ENCODE peak calls at places on chromosomes 7 and 10, in nine cellular contexts. S, M, C, V, T, I, Y, Z and R are unnamed samples.

GRCh38 chr10:93080350-93081046 is 6.8 kb downstream of the CYP26A1 start:
- DNase-seq in S (peak), M (peak), C (no peak), V (peak), T (peak), I (peak), Y (peak), Z (peak), R (no peak)

GRCh38 chr10:133030791-133031190 is 56.9 kb upstream of the ADGRA1 start:
- DNase-seq in S (no peak), M (no peak), C (peak), V (no peak), T (peak), I (no peak), Y (no peak), Z (no peak), R (no peak)

GRCh38 chr7:88664630-88665233 is 94.8 kb upstream of the ZNF804B start:
- DNase-seq in S (no peak), M (no peak), C (peak), V (peak), T (peak), I (no peak), Y (peak), Z (no peak), R (no peak)

GRCh38 chr7:32093415-32094408 is 23.5 kb upstream of the PDE1C start:
- DNase-seq in S (no peak), M (no peak), C (peak), V (no peak), T (peak), I (no peak), Y (peak), Z (peak), R (no peak)

GRCh38 chr7:41579961-41580935 is 122.6 kb downstream of the INHBA start:
- DNase-seq in S (no peak), M (no peak), C (peak), V (no peak), T (no peak), I (no peak), Y (peak), Z (peak), R (no peak)

GRCh38 chr10:29804025-29804852 is 169.5 kb upstream of the SVIL start:
- DNase-seq in S (no peak), M (no peak), C (peak), V (peak), T (no peak), I (peak), Y (peak), Z (peak), R (no peak)

GRCh38 chr7:105210721-105211205 is 178.0 kb downstream of the SRPK2 start:
- DNase-seq in S (no peak), M (no peak), C (no peak), V (no peak), T (peak), I (no peak), Y (no peak), Z (no peak), R (no peak)

GRCh38 chr10:8114741-8115340 is 60.4 kb downstream of the GATA3 start:
- DNase-seq in S (no peak), M (no peak), C (no peak), V (no peak), T (peak), I (no peak), Y (no peak), Z (no peak), R (no peak)

GRCh38 chr7:24869572-24869971 is 110.4 kb downstream of the OSBPL3 start:
- DNase-seq in S (no peak), M (no peak), C (peak), V (no peak), T (no peak), I (no peak), Y (no peak), Z (no peak), R (no peak)

GRCh38 chr7:155163696-155164095 is 93.6 kb downstream of the HTR5A start:
- DNase-seq in S (no peak), M (no peak), C (no peak), V (no peak), T (no peak), I (no peak), Y (no peak), Z (no peak), R (no peak)

GRCh38 chr10:71817831-71818268 is 33.2 kb downstream of the PSAP start:
- DNase-seq in S (no peak), M (no peak), C (no peak), V (no peak), T (no peak), I (no peak), Y (no peak), Z (no peak), R (no peak)

GRCh38 chr10:60140681-60141632 is 234.6 kb upstream of the CCDC6 start:
- DNase-seq in S (no peak), M (no peak), C (no peak), V (no peak), T (peak), I (peak), Y (peak), Z (no peak), R (no peak)

GRCh38 chr7:85023066-85023687 is 163.7 kb downstream of the SEMA3D start:
- DNase-seq in S (no peak), M (no peak), C (peak), V (peak), T (peak), I (no peak), Y (peak), Z (no peak), R (no peak)

GRCh38 chr7:116139007-116139406 is 71.3 kb upstream of the TES start:
- DNase-seq in S (no peak), M (no peak), C (peak), V (no peak), T (peak), I (no peak), Y (peak), Z (no peak), R (no peak)

GRCh38 chr7:17058568-17058967 is 176.8 kb upstream of the AGR3 start:
- DNase-seq in S (no peak), M (no peak), C (peak), V (no peak), T (no peak), I (no peak), Y (peak), Z (no peak), R (no peak)

GRCh38 chr10:33487014-33487776 is 152.7 kb upstream of the NRP1 start:
- DNase-seq in S (no peak), M (no peak), C (no peak), V (no peak), T (peak), I (no peak), Y (peak), Z (no peak), R (no peak)

GRCh38 chr7:158957507-158957900 is 101.1 kb downstream of the DYNC2I1 start:
- DNase-seq in S (no peak), M (no peak), C (peak), V (no peak), T (no peak), I (no peak), Y (peak), Z (no peak), R (no peak)

GRCh38 chr10:34156781-34157425 is 658.2 kb downstream of the PARD3 start:
- DNase-seq in S (no peak), M (no peak), C (peak), V (no peak), T (no peak), I (no peak), Y (peak), Z (no peak), R (peak)

GRCh38 chr7:32070406-32071360 is at the start of gene PDE1C:
- DNase-seq in S (no peak), M (no peak), C (peak), V (no peak), T (peak), I (no peak), Y (no peak), Z (no peak), R (no peak)

GRCh38 chr7:66173856-66174255 is 31.3 kb upstream of the TPST1 start:
- DNase-seq in S (no peak), M (no peak), C (no peak), V (no peak), T (no peak), I (no peak), Y (no peak), Z (no peak), R (no peak)

GRCh38 chr10:57964371-57964770 is 303.3 kb downstream of the IPMK start:
- DNase-seq in S (no peak), M (no peak), C (peak), V (no peak), T (no peak), I (no peak), Y (peak), Z (peak), R (no peak)

GRCh38 chr7:92739091-92739490 is 97.3 kb downstream of the CDK6 start:
- DNase-seq in S (no peak), M (no peak), C (no peak), V (no peak), T (no peak), I (no peak), Y (no peak), Z (no peak), R (no peak)
- H3K4me3 ChIP-seq in S (no peak), M (no peak), C (no peak), V (no peak), T (no peak), I (no peak), Y (no peak), Z (no peak), R (no peak)

GRCh38 chr10:119656760-119657159 is 5.6 kb downstream of the BAG3 start:
- DNase-seq in S (no peak), M (no peak), C (no peak), V (no peak), T (peak), I (no peak), Y (no peak), Z (no peak), R (no peak)

GRCh38 chr10:119659951-119660350 is 8.8 kb downstream of the BAG3 start:
- DNase-seq in S (no peak), M (no peak), C (no peak), V (no peak), T (peak), I (no peak), Y (no peak), Z (no peak), R (no peak)

GRCh38 chr10:119657725-119658124 is 6.5 kb downstream of the BAG3 start:
- DNase-seq in S (no peak), M (no peak), C (no peak), V (no peak), T (no peak), I (peak), Y (peak), Z (no peak), R (no peak)

GRCh38 chr10:119655566-119656001 is 4.4 kb downstream of the BAG3 start:
- DNase-seq in S (peak), M (peak), C (peak), V (no peak), T (no peak), I (peak), Y (peak), Z (peak), R (no peak)

GRCh38 chr10:119658274-119658673 is 7.1 kb downstream of the BAG3 start:
- DNase-seq in S (no peak), M (no peak), C (peak), V (peak), T (peak), I (peak), Y (peak), Z (peak), R (no peak)
- H3K4me3 ChIP-seq in S (no peak), M (no peak), C (peak), V (peak), T (no peak), I (no peak), Y (peak), Z (no peak), R (peak)

GRCh38 chr7:7769712-7770111 is 51.3 kb upstream of the RPA3 start:
- DNase-seq in S (no peak), M (no peak), C (no peak), V (no peak), T (no peak), I (no peak), Y (no peak), Z (no peak), R (no peak)

GRCh38 chr7:7771452-7771851 is 53.0 kb upstream of the RPA3 start:
- DNase-seq in S (no peak), M (no peak), C (no peak), V (no peak), T (no peak), I (no peak), Y (no peak), Z (no peak), R (no peak)

GRCh38 chr7:7770228-7770627 is 51.8 kb upstream of the RPA3 start:
- DNase-seq in S (no peak), M (no peak), C (peak), V (no peak), T (no peak), I (no peak), Y (no peak), Z (no peak), R (no peak)

GRCh38 chr7:7773334-7774308 is 55.2 kb upstream of the RPA3 start:
- DNase-seq in S (no peak), M (no peak), C (no peak), V (no peak), T (no peak), I (no peak), Y (no peak), Z (no peak), R (no peak)

DNA sequence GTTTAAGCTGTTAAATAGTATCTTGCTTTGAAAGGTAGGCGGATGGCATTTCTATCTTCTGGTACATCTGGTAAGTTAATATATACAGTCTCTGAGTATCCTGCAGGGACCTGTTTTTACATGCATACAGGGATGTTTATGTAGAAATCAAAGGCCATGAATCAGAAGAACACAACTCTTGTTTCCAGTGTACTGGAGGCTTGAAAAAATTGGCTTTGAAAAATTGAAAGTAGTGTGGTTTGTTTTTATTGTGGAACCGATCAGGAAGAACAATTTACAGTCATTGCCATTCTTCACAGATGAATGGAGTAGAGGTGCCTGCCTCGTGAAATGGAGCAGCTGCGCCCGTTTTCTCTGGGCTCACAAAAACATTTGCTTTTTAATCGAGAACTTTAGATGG is 54.0 kb upstream of the RPA3 start:
- DNase-seq in S (no peak), M (no peak), C (peak), V (no peak), T (no peak), I (no peak), Y (no peak), Z (no peak), R (no peak)
- H3K4me3 ChIP-seq in S (peak), M (no peak), C (peak), V (no peak), T (no peak), I (no peak), Y (no peak), Z (no peak), R (no peak)

DNA sequence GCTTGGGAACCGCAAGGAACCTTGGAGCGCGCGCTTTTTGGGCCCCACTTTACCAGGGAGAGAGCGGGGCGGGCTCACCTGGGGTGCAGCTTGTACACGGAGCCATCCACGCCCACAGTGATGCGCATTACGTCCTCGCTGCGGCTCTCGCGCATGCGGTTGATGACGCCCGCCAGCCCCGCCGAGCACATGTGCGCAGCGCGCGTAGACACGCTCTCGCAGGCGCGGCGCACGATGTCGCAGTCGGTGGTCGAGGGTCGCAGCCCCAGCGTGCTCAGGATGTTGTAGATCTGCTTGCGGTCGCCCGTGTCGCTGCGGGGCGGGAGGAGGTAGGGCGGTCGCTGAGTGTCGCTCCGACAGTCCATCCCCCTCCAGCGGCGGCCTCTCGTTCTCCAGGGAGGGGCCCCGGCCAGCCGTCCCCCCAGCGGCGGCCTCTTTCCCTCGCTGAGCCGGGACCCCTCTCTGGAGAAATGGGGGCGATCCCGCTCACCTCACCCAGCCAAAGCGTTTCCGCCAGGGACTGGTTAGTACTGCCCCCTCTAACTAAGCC is 4.4 kb upstream of the MYL7 start:
- DNase-seq in S (peak), M (no peak), C (no peak), V (no peak), T (peak), I (no peak), Y (no peak), Z (no peak), R (no peak)
- H3K4me3 ChIP-seq in S (peak), M (peak), C (no peak), V (no peak), T (peak), I (peak), Y (no peak), Z (peak), R (no peak)

DNA sequence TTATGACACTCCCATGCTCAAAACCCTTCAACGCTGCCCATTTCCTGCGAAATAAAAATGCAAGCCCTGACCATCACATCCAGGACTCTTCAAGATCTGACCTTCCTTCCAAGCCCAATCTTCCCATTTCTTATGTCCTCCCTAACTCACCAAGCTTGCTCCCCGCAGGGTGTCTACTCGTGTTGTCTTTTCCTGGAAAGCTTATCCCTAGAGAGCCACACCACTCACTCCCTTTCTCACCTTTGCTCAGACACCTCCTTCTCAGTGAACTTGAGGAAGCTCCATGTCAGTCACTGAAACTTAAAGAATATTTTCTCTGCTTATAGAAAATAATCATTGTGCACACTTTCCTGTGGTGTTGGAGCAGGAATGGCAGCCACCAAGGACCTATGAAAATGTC is 54.4 kb upstream of the CACNB2 start:
- DNase-seq in S (no peak), M (no peak), C (no peak), V (no peak), T (no peak), I (no peak), Y (no peak), Z (no peak), R (no peak)
- H3K4me3 ChIP-seq in S (no peak), M (no peak), C (no peak), V (no peak), T (no peak), I (no peak), Y (no peak), Z (no peak), R (no peak)

GRCh38 chr7:3078458-3078857 is 34.8 kb upstream of the CARD11 start:
- DNase-seq in S (no peak), M (no peak), C (no peak), V (no peak), T (no peak), I (no peak), Y (no peak), Z (no peak), R (no peak)
- H3K4me3 ChIP-seq in S (no peak), M (no peak), C (no peak), V (no peak), T (no peak), I (no peak), Y (no peak), Z (no peak), R (no peak)

GRCh38 chr10:96991313-96991841 is 159.3 kb downstream of the LCOR start:
- DNase-seq in S (no peak), M (no peak), C (peak), V (no peak), T (no peak), I (no peak), Y (peak), Z (peak), R (no peak)
- H3K4me3 ChIP-seq in S (no peak), M (no peak), C (no peak), V (no peak), T (no peak), I (no peak), Y (no peak), Z (no peak), R (no peak)